ENCODE peak calls at places on chromosomes 5 and 9, in seven cellular contexts. X, P, F, N, C, D and O are unnamed samples.

GRCh38 chr5:12399868-12400267 is 495.6 kb upstream of the CTNND2 start:
- DNase-seq in X (no peak), P (no peak), F (no peak), N (no peak), C (no peak), D (no peak), O (no peak)

GRCh38 chr9:22416692-22417060 is 29.9 kb upstream of the DMRTA1 start:
- DNase-seq in X (no peak), P (no peak), F (no peak), N (no peak), C (no peak), D (no peak), O (no peak)

GRCh38 chr9:116491659-116492058 is 195.4 kb upstream of the TRIM32 start:
- DNase-seq in X (peak), P (no peak), F (no peak), N (no peak), C (no peak), D (no peak), O (no peak)

GRCh38 chr5:72185717-72186388 is 78.6 kb downstream of the MAP1B start:
- DNase-seq in X (no peak), P (no peak), F (no peak), N (no peak), C (no peak), D (no peak), O (no peak)

GRCh38 chr5:160289721-160290120 is 22.6 kb downstream of the CCNJL start:
- DNase-seq in X (no peak), P (no peak), F (no peak), N (no peak), C (no peak), D (no peak), O (no peak)

GRCh38 chr9:121021294-121021693 is 28.8 kb downstream of the C5 start:
- DNase-seq in X (no peak), P (no peak), F (no peak), N (no peak), C (no peak), D (no peak), O (no peak)

GRCh38 chr9:35826071-35826701 is 2.3 kb downstream of the FAM221B start:
- DNase-seq in X (peak), P (peak), F (peak), N (peak), C (peak), D (peak), O (peak)

GRCh38 chr5:31459594-31459993 is 72.3 kb downstream of the DROSHA start:
- DNase-seq in X (no peak), P (no peak), F (no peak), N (no peak), C (no peak), D (no peak), O (no peak)

GRCh38 chr9:130948266-130948665 is 9.2 kb upstream of the FIBCD1 start:
- DNase-seq in X (no peak), P (no peak), F (no peak), N (peak), C (no peak), D (no peak), O (no peak)

GRCh38 chr5:180799902-180800801 is 2.5 kb downstream of the MGAT1 start:
- DNase-seq in X (peak), P (no peak), F (no peak), N (no peak), C (no peak), D (no peak), O (peak)

GRCh38 chr5:109936996-109937395 is 247.3 kb downstream of the MAN2A1 start:
- DNase-seq in X (no peak), P (no peak), F (no peak), N (no peak), C (no peak), D (no peak), O (no peak)

GRCh38 chr5:132102101-132102701 is 28.6 kb downstream of the CSF2 start:
- DNase-seq in X (no peak), P (no peak), F (no peak), N (no peak), C (no peak), D (no peak), O (no peak)

GRCh38 chr9:4768681-4769080 is 24.1 kb upstream of the RCL1 start:
- DNase-seq in X (no peak), P (no peak), F (no peak), N (peak), C (no peak), D (no peak), O (no peak)

GRCh38 chr5:64872044-64872443 is 103.3 kb downstream of the CWC27 start:
- DNase-seq in X (peak), P (no peak), F (no peak), N (no peak), C (no peak), D (no peak), O (no peak)

GRCh38 chr9:2526071-2526862 is 95.3 kb upstream of the VLDLR start:
- DNase-seq in X (no peak), P (no peak), F (no peak), N (no peak), C (no peak), D (no peak), O (no peak)

GRCh38 chr9:108831496-108832178 is 24.1 kb downstream of the ACTL7B start:
- DNase-seq in X (no peak), P (no peak), F (no peak), N (no peak), C (no peak), D (no peak), O (no peak)

GRCh38 chr9:30575691-30576090 is 1808.8 kb upstream of the ACO1 start:
- DNase-seq in X (no peak), P (no peak), F (no peak), N (no peak), C (no peak), D (no peak), O (no peak)

GRCh38 chr5:99187611-99188010 is 258.8 kb upstream of the CHD1 start:
- DNase-seq in X (no peak), P (no peak), F (no peak), N (no peak), C (no peak), D (no peak), O (no peak)

GRCh38 chr5:123512631-123513461 is 869 bp downstream of the CSNK1G3 start:
- DNase-seq in X (peak), P (no peak), F (peak), N (peak), C (peak), D (peak), O (peak)

GRCh38 chr5:164553851-164554250 is 1048.4 kb downstream of the MAT2B start:
- DNase-seq in X (no peak), P (no peak), F (no peak), N (no peak), C (no peak), D (no peak), O (no peak)

GRCh38 chr5:143586781-143587362 is 183.4 kb upstream of the NR3C1 start:
- DNase-seq in X (no peak), P (no peak), F (no peak), N (no peak), C (no peak), D (no peak), O (no peak)
- TF ChIP-seq RFX5 in X (no peak), P (no peak), F (no peak), N (no peak), C (no peak), D (no peak), O (no peak)

DNA sequence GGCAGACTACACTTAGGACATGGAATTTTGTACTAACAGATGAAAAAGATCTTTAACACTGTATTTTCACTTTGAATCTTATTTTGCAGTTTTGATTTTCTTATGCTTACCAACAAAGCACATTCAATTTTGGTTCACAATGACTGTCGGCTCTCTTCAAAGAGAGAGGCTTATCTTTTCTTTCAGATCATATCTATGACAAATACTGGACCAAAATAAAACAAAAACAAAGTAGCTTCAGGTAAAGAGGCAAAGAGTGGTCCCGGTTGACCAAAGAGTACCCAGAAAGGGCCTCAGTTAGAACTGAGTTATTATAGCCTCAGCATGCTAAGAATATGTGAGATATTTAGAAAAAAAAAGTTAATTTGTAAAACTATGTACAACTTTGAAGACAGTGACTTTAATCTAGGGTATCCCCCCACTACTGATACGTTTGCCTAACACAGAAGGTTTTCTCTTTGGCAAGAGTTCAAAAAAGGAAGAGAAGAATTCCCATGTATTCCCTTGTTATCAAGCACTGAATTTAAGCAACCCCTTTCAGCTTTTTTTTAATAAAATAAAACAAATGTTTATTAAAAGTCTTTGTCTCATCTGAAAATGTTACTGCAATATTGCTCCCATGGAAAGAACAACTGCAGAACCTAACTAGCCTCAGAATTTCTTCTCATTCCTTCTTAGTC is 50.5 kb downstream of the NR6A1 start:
- DNase-seq in X (no peak), P (no peak), F (no peak), N (no peak), C (peak), D (no peak), O (no peak)
- TF ChIP-seq RFX5 in X (no peak), P (no peak), F (no peak), N (no peak), C (no peak), D (no peak), O (no peak)

GRCh38 chr9:124164800-124165199 is 92.9 kb upstream of the NEK6 start:
- DNase-seq in X (no peak), P (no peak), F (no peak), N (no peak), C (no peak), D (no peak), O (no peak)
- TF ChIP-seq RFX5 in X (no peak), P (no peak), F (no peak), N (no peak), C (no peak), D (no peak), O (no peak)

DNA sequence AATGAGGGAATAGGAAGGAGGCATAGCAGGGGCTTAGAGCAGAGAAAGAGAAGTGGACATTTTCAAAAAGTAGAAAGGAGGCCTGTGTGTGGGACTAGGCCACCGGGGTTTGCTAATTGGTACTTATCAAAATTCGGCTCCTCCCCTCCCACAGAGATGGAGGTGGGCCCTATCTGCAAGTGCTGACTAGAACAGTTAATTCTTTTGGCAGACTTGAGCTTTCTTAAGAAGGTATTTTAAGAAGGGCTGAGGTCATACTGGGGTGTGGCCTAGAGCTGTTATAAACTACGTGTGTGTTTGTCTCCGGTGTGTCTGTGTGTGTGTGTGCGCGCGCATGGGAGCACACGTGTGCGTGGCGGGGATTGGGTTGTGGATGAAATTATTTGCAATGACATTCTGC is 1086.5 kb downstream of the EFNA5 start:
- DNase-seq in X (no peak), P (no peak), F (no peak), N (no peak), C (no peak), D (no peak), O (no peak)
- TF ChIP-seq RFX5 in X (no peak), P (no peak), F (no peak), N (no peak), C (no peak), D (no peak), O (no peak)

DNA sequence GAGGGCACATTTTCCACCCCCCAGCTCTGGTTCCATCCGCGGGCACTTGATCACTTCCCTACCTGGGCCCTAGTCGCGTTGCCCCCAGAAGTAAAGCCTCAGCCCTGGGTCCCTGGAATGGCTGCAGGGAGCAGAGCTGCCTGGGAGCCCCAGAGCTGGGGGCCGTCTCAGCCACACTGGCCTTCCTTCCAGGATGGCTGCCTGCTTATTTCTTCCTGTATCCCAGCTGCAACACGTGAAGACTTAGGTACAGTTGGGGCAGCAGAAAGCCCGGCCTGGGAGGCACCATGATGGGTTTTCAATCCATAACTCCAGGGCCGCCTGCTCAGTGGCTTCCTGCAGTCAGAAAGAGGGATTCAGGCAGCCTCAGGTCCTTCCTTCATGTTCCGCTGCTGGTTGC is 232.3 kb downstream of the IRX2 start:
- DNase-seq in X (no peak), P (no peak), F (no peak), N (no peak), C (no peak), D (no peak), O (no peak)
- TF ChIP-seq RFX5 in X (no peak), P (no peak), F (no peak), N (no peak), C (no peak), D (no peak), O (no peak)